ENCODE peak calls at places on chromosomes 1 and 21, in five cellular contexts. A is IMR-90, O is H9, I is mesenchymal stem cell, W is neuronal stem cell. D is an unnamed sample. For H3K4me1, the result is how much of the 10 kb centered on the place peaks cover.

GRCh38 chr1:209473023-209473422 is 110.5 kb upstream of the CAMK1G start:
- DNase-seq in A (no peak), O (no peak), I (no peak), W (no peak), D (no peak)

GRCh38 chr1:171833091-171833822 is 8.0 kb upstream of the DNM3 start:
- DNase-seq in A (peak), O (no peak), I (no peak), W (no peak), D (no peak)

GRCh38 chr1:183598386-183598785 is 8.1 kb upstream of the NCF2 start:
- DNase-seq in A (peak), O (no peak), I (no peak), W (no peak), D (no peak)

GRCh38 chr1:223832637-223832943 is 13.2 kb downstream of the TP53BP2 start:
- DNase-seq in A (no peak), O (no peak), I (no peak), W (no peak), D (no peak)

GRCh38 chr1:159556931-159557369 is 21.1 kb upstream of the OR10J5 start:
- DNase-seq in A (no peak), O (no peak), I (no peak), W (no peak), D (no peak)

GRCh38 chr1:152884506-152884905 is 6.4 kb downstream of the SMCP start:
- DNase-seq in A (no peak), O (no peak), I (no peak), W (no peak), D (no peak)

GRCh38 chr1:209614151-209614420 is 30.6 kb downstream of the CAMK1G start:
- DNase-seq in A (no peak), O (no peak), I (no peak), W (no peak), D (no peak)

GRCh38 chr21:14306143-14306907 is 76.6 kb downstream of the HSPA13 start:
- DNase-seq in A (peak), O (no peak), I (no peak), W (no peak), D (peak)

GRCh38 chr1:202163281-202164270 is 3.2 kb upstream of the PTPN7 start:
- DNase-seq in A (no peak), O (no peak), I (no peak), W (no peak), D (no peak)

GRCh38 chr1:54805981-54806381 is 4.9 kb upstream of the TTC22 start:
- DNase-seq in A (no peak), O (peak), I (no peak), W (no peak), D (no peak)

GRCh38 chr1:11943619-11944018 is 9.1 kb downstream of the PLOD1 start:
- DNase-seq in A (no peak), O (no peak), I (no peak), W (no peak), D (no peak)

GRCh38 chr1:59046134-59046533 is 250.8 kb upstream of the FGGY start:
- DNase-seq in A (peak), O (no peak), I (peak), W (no peak), D (no peak)

GRCh38 chr1:244280221-244280620 is 171.5 kb downstream of the ADSS2 start:
- DNase-seq in A (no peak), O (no peak), I (peak), W (no peak), D (no peak)

GRCh38 chr1:67732750-67733151 is 47.8 kb downstream of the GADD45A start:
- DNase-seq in A (peak), O (no peak), I (peak), W (no peak), D (no peak)

GRCh38 chr1:114482585-114482984 is 28.4 kb downstream of the TRIM33 start:
- DNase-seq in A (no peak), O (no peak), I (no peak), W (no peak), D (peak)

GRCh38 chr1:201941420-201942128 is 4.8 kb downstream of the LMOD1 start:
- DNase-seq in A (no peak), O (peak), I (peak), W (peak), D (peak)

GRCh38 chr1:98386675-98387440 is 274.7 kb upstream of the SNX7 start:
- DNase-seq in A (no peak), O (no peak), I (no peak), W (no peak), D (no peak)

GRCh38 chr1:153742411-153743142 is 14.7 kb downstream of the INTS3 start:
- DNase-seq in A (peak), O (no peak), I (peak), W (no peak), D (peak)

GRCh38 chr1:205928256-205928655 is 15.0 kb downstream of the SLC26A9 start:
- DNase-seq in A (no peak), O (no peak), I (no peak), W (no peak), D (no peak)

GRCh38 chr1:162302660-162303344 is 73.9 kb downstream of the SPATA46 start:
- DNase-seq in A (peak), O (no peak), I (no peak), W (no peak), D (no peak)

GRCh38 chr21:45607922-45608295 is 35.6 kb upstream of the PCBP3 start:
- DNase-seq in A (no peak), O (peak), I (no peak), W (no peak), D (no peak)

GRCh38 chr1:232635778-232636356 is 5.9 kb upstream of the SIPA1L2 start:
- DNase-seq in A (peak), O (no peak), I (peak), W (no peak), D (no peak)

GRCh38 chr1:172351347-172351746 is 69.1 kb upstream of the C1orf105 start:
- DNase-seq in A (peak), O (no peak), I (peak), W (no peak), D (no peak)

GRCh38 chr1:169745015-169745861 is 11.4 kb upstream of the SELE start:
- DNase-seq in A (no peak), O (no peak), I (no peak), W (no peak), D (peak)

GRCh38 chr1:6471086-6471841 is 5.3 kb upstream of the TNFRSF25 start:
- DNase-seq in A (no peak), O (peak), I (no peak), W (no peak), D (no peak)

GRCh38 chr1:21669287-21670058 is at the start of gene RAP1GAP:
- DNase-seq in A (no peak), O (peak), I (peak), W (no peak), D (peak)

GRCh38 chr1:60281360-60281932 is 207.9 kb upstream of the C1orf87 start:
- DNase-seq in A (peak), O (peak), I (peak), W (peak), D (peak)

GRCh38 chr1:21816602-21817302 is 4.7 kb downstream of the LDLRAD2 start:
- DNase-seq in A (peak), O (no peak), I (peak), W (no peak), D (peak)

GRCh38 chr1:5990913-5991783 is 1.1 kb downstream of the NPHP4 start:
- DNase-seq in A (peak), O (no peak), I (peak), W (peak), D (peak)

GRCh38 chr1:158654570-158654969 is 31.9 kb downstream of the SPTA1 start:
- DNase-seq in A (no peak), O (no peak), I (no peak), W (no peak), D (no peak)

GRCh38 chr1:70072239-70072751 is 133.1 kb downstream of the LRRC40 start:
- DNase-seq in A (peak), O (no peak), I (peak), W (no peak), D (no peak)

GRCh38 chr1:20266642-20267041 is 24.0 kb upstream of the VWA5B1 start:
- DNase-seq in A (no peak), O (peak), I (no peak), W (no peak), D (peak)

GRCh38 chr1:23803674-23804073 is 3.1 kb upstream of the GALE start:
- DNase-seq in A (no peak), O (no peak), I (no peak), W (no peak), D (no peak)

GRCh38 chr1:40820251-40820797 is 36.7 kb downstream of the KCNQ4 start:
- DNase-seq in A (no peak), O (peak), I (no peak), W (no peak), D (peak)

GRCh38 chr1:8789314-8790214 is 27.9 kb downstream of the RERE start:
- DNase-seq in A (no peak), O (peak), I (no peak), W (no peak), D (peak)

GRCh38 chr21:14321042-14321441 is 61.9 kb downstream of the HSPA13 start:
- DNase-seq in A (peak), O (no peak), I (peak), W (no peak), D (no peak)

GRCh38 chr1:30981172-30981571 is 72.6 kb upstream of the SDC3 start:
- DNase-seq in A (no peak), O (no peak), I (no peak), W (no peak), D (no peak)

GRCh38 chr1:50968021-50968883 is 1.8 kb upstream of the CDKN2C start:
- DNase-seq in A (peak), O (peak), I (peak), W (peak), D (peak)

GRCh38 chr1:218284377-218284916 is 646 bp upstream of the RRP15 start:
- DNase-seq in A (no peak), O (no peak), I (no peak), W (no peak), D (no peak)
- H4K8ac ChIP-seq in A (peak), O (no peak), I (peak), W (peak), D (peak)

DNA sequence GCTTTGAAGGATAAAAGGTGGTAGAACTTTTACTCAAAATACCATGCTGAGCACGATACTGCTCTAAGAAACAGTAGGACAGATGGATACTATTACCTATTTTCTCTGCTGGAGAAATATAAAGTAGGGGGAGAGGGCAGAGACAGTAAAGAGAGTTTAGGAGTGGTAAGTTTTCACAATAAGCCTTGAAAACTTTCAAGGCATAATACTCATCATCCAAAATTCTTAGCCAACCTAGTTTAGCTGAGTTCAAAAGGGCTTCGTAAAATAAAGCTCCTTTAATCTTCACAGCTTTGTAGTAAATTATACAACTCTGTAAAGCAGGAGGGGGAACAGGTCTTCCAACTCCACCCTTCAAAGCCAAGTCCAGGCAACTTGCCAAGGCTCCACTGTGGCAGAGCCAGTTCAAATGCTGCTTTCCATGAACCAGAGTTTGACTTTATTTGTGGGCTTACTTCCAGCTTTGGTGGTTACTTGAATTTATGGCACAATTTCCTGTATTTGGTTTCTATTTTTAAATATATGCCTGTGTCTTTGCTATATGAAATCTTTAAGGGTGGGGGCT is 15.5 kb downstream of the TEX38 start:
- DNase-seq in A (peak), O (no peak), I (no peak), W (no peak), D (no peak)
- H3K4me1 ChIP-seq in A (under half), O (under half), I (under half), W (under half), D (under half)

GRCh38 chr1:80053613-80054012 is 1047.1 kb upstream of the ADGRL4 start:
- DNase-seq in A (no peak), O (no peak), I (no peak), W (no peak), D (no peak)
- H4K8ac ChIP-seq in A (no peak), O (no peak), I (no peak), W (no peak), D (no peak)

GRCh38 chr1:174158767-174159252 is 510 bp upstream of the RABGAP1L start:
- DNase-seq in A (no peak), O (no peak), I (no peak), W (peak), D (no peak)

GRCh38 chr1:174157157-174157806 is 2.0 kb upstream of the RABGAP1L start:
- DNase-seq in A (no peak), O (no peak), I (no peak), W (no peak), D (no peak)

GRCh38 chr1:174159253-174160108 is at the start of gene RABGAP1L:
- DNase-seq in A (peak), O (peak), I (peak), W (peak), D (peak)

GRCh38 chr1:174153825-174154107 is 5.6 kb upstream of the RABGAP1L start:
- DNase-seq in A (no peak), O (no peak), I (no peak), W (no peak), D (no peak)

DNA sequence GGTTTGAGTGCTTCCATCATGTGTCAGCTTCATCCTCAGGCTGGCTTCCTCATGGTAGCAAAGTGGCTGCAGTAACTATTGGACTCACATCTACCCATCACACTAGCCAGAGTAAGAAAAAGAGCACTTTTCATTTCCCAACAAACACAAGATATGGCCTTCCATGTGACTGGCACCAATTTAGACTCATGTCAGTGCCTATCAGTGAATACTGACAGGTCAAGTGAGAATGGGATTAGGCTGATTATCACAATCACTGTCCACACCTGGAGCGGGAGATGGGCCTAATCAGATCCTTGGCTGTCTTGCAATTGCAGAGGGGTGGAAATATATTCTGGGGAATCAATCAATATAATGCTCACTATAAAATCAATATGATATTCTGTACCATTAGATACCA is 2.9 kb upstream of the RABGAP1L start:
- DNase-seq in A (no peak), O (no peak), I (no peak), W (no peak), D (peak)
- H3K4me1 ChIP-seq in A (under half), O (under half), I (under half), W (under half), D (under half)

GRCh38 chr1:155008015-155008941 is 5.7 kb downstream of the ZBTB7B start:
- DNase-seq in A (no peak), O (no peak), I (no peak), W (no peak), D (peak)

GRCh38 chr1:155009221-155009711 is 6.7 kb downstream of the ZBTB7B start:
- DNase-seq in A (no peak), O (no peak), I (no peak), W (no peak), D (no peak)

GRCh38 chr1:155006601-155007101 is 4.0 kb downstream of the ZBTB7B start:
- DNase-seq in A (no peak), O (no peak), I (no peak), W (no peak), D (peak)

GRCh38 chr1:155005076-155005971 is 2.7 kb downstream of the ZBTB7B start:
- DNase-seq in A (no peak), O (no peak), I (no peak), W (no peak), D (no peak)

GRCh38 chr1:155007253-155007828 is 4.7 kb downstream of the ZBTB7B start:
- DNase-seq in A (no peak), O (no peak), I (no peak), W (no peak), D (no peak)
- H4K8ac ChIP-seq in A (no peak), O (no peak), I (no peak), W (peak), D (no peak)

GRCh38 chr1:78411707-78412106 is 79.1 kb upstream of the PTGFR start:
- DNase-seq in A (no peak), O (no peak), I (no peak), W (no peak), D (no peak)
- H3K4me1 ChIP-seq in A (under half), O (under half), I (under half), W (under half), D (under half)

DNA sequence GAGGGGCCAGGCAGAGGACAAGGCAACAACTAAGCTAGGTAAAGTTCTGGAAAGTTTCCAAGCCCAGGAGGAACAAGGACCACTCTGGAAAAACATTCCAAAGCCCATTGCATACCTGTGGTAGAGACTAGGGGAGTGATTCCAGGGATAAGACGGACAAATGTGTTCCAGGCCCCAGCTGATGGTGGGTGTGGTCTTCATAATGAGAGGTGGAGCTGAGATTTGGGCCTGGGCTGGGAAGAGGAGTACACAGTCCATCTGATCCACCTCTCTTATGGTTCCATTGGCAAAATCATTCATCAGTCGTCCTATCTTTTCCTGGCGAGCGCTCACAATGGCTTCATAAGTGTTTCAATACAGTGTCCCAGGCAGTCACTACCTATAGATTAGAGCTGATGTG is 4.5 kb downstream of the KLHDC7A start:
- DNase-seq in A (no peak), O (no peak), I (no peak), W (no peak), D (no peak)
- H4K8ac ChIP-seq in A (no peak), O (no peak), I (no peak), W (no peak), D (no peak)

D was measured in mesendoderm.